ENCODE peak calls at places on chromosomes 12 and 14, in six cellular contexts. T is fibroblast of lung, B is neural progenitor cell, V is mammary epithelial cell, A is BJ, Q is fibroblast of the aortic adventitia. H is an unnamed sample.
A peak's percentile ranks its signal among the peaks of the same experiment; 100 is the strongest.

GRCh38 chr12:117606945-117607344 is 245.5 kb upstream of the NOS1 start:
- DNase-seq in T (no peak), A (no peak), V (no peak), Q (no peak), B (no peak), H (no peak)

GRCh38 chr14:34580381-34580780 is 40.9 kb upstream of the EAPP start:
- DNase-seq in Q (no peak), V (no peak), B (no peak), T (no peak), A (no peak), H (no peak)

GRCh38 chr14:103243764-103244737 is 90.0 kb upstream of the EIF5 start:
- DNase-seq in Q (peak; percentile 5), A (no peak), B (no peak), V (peak; percentile 54), T (peak; percentile 22), H (no peak)

GRCh38 chr14:55277972-55278740 is 6.9 kb downstream of the FBXO34 start:
- DNase-seq in Q (no peak), V (no peak), B (no peak), A (no peak), T (no peak), H (no peak)

GRCh38 chr14:32256606-32257005 is 53.5 kb upstream of the RNU6-8 start:
- DNase-seq in T (peak; percentile 5), V (no peak), Q (peak; percentile 44), B (no peak), A (peak; percentile 72), H (peak; percentile 46)

GRCh38 chr12:113043240-113043639 is 13.3 kb upstream of the DTX1 start:
- DNase-seq in B (no peak), Q (no peak), A (no peak), T (no peak), V (no peak), H (no peak)

GRCh38 chr14:50910495-50911420 is 33.5 kb downstream of the PYGL start:
- DNase-seq in V (no peak), B (no peak), A (no peak), T (no peak), Q (no peak), H (no peak)

GRCh38 chr12:22124987-22125386 is 79.0 kb downstream of the CMAS start:
- DNase-seq in A (no peak), T (no peak), B (no peak), V (no peak), Q (no peak), H (no peak)

GRCh38 chr14:38882533-38882932 is 220.5 kb downstream of the SEC23A start:
- DNase-seq in B (no peak), V (no peak), Q (no peak), A (no peak), T (peak; percentile 3), H (no peak)

GRCh38 chr14:52706286-52706685 is 714 bp upstream of the PSMC6 start:
- DNase-seq in B (no peak), V (no peak), T (peak; percentile 23), Q (no peak), A (no peak), H (no peak)

GRCh38 chr12:8157484-8158198 is 826 bp downstream of the ZNF705A start:
- DNase-seq in T (peak; percentile 4), Q (no peak), B (peak; percentile 4), A (no peak), V (no peak), H (no peak)

GRCh38 chr12:102095677-102096263 is 24.1 kb downstream of the NUP37 start:
- DNase-seq in V (peak; percentile 14), Q (peak; percentile 57), B (peak; percentile 5), T (peak; percentile 17), A (no peak), H (no peak)

GRCh38 chr12:57533108-57533507 is 10.5 kb downstream of the MBD6 start:
- DNase-seq in B (no peak), T (no peak), V (no peak), Q (no peak), A (no peak), H (no peak)

GRCh38 chr12:127516467-127516866 is 750.5 kb upstream of the TMEM132C start:
- DNase-seq in T (peak; percentile 63), A (no peak), B (no peak), Q (peak; percentile 43), V (no peak), H (no peak)

GRCh38 chr12:28172434-28173030 is 17.7 kb upstream of the CCDC91 start:
- DNase-seq in T (peak; percentile 58), A (no peak), Q (peak; percentile 81), B (peak; percentile 53), V (peak; percentile 63), H (peak; percentile 38)

GRCh38 chr12:1662761-1663439 is 28.0 kb upstream of the ADIPOR2 start:
- DNase-seq in A (no peak), V (no peak), B (peak; percentile 89), Q (no peak), T (peak; percentile 22), H (no peak)

GRCh38 chr12:1660304-1661187 is 30.3 kb upstream of the ADIPOR2 start:
- DNase-seq in B (no peak), T (no peak), Q (peak; percentile 37), V (peak; percentile 90), A (no peak), H (no peak)

GRCh38 chr12:1665366-1665765 is 25.5 kb upstream of the ADIPOR2 start:
- DNase-seq in V (no peak), T (no peak), B (no peak), Q (no peak), A (no peak), H (no peak)

GRCh38 chr12:1663440-1664132 is 27.3 kb upstream of the ADIPOR2 start:
- DNase-seq in B (no peak), V (no peak), T (no peak), Q (no peak), A (no peak), H (no peak)

DNA sequence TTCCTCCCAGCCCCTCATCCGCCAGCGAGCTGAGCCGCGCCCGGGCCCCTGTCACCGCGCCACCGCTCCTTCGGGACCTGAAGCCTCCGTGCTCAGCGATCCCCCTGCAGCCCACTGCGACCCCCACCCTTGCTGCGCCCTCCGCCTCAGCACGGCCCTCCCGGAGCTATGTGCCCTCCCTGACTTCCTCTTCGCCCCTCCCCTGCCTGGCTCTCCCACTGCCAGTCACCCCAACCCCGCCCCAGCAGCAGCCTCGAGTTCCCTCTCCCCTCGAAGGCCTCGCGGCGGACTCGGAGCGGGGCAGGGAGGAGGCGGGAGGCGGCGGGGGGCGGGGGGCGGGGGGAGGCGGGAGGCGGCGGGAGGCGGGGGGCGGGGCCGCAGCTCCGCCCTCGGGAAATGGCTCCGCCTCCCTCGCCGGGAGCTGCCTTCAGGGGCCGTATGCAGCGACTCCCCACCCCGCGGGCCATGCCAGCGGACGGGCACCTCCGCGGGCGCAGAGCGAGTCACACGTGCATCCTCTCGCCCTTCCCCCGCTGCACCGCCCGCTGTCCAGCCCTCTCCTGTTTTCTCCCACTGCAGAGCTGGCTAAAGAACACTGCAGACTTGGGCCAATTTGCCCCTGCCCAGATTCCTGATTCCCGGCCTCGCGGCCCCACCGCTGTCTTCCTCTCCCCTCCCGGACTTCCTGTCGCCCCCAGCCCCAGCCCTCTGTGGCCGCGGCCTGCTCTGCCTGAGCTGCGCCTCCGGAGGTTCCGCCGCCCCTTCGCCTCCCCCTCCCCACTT is 29.1 kb upstream of the ADIPOR2 start:
- DNase-seq in V (peak; percentile 80), Q (peak; percentile 56), A (peak; percentile 37), T (peak; percentile 79), B (peak; percentile 86), H (peak; percentile 76)
- TF ChIP-seq CTCF in V (no peak), Q (no peak), A (no peak), T (no peak), B (no peak), H (no peak)

GRCh38 chr14:89351958-89352404 is 65.1 kb downstream of the FOXN3 start:
- DNase-seq in T (no peak), V (no peak), B (no peak), A (no peak), Q (no peak), H (no peak)
- H3K4me3 ChIP-seq in T (peak overlapping the region; percentile 7), V (no peak overlapping the region), B (peak overlapping the region; percentile 5), A (no peak overlapping the region), Q (no peak overlapping the region), H (peak overlapping the region; percentile 22)

GRCh38 chr12:111174283-111175108 is 194.4 kb downstream of the PHETA1 start:
- DNase-seq in T (no peak), Q (no peak), A (no peak), B (peak; percentile 30), V (no peak), H (no peak)
- TF ChIP-seq CTCF in T (no peak), Q (peak; percentile 4), A (no peak), B (peak; percentile 39), V (peak; percentile 4), H (peak; percentile 57)

DNA sequence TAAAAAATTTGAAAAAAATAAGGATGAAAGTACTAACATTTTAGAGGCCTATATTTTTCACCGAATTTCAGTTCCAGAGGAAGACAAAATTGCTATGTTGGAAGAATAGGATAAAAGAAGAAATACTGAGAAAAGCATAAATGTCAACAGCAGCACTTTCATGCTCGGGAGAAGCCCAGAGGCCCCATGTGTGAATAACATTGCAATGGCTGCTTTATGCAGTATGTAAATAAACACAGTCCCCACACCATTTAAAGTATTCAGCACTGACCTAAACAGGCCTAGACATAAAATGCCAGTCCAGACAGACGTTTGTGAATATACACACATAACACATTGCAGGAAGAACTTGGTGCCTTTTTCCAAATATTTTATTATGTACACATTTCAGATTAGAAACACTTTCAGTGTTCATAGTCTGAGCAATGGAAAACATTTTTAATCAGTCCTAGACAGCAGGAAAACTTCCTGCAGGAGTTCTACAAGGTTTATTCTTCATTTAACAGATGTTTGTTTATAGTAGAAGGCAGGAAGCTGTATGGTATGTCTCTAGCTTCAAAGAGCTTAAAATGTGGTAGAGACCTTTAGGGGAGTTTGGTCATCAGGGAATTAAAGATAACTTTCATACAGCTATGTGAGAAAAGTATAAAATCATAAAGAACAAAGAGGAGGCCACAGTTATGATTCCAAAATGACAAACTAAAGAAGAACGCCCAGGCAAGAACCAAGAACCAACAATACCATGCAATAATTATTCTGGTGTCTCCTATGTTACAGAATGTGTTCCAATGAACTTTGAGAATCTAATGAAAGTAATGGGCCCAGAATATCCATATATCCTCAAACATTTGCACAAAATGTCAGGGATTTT is 30.5 kb upstream of the SLC38A2 start:
- DNase-seq in B (no peak), V (no peak), A (no peak), T (peak; percentile 68), Q (no peak), H (peak; percentile 65)
- H3K4me3 ChIP-seq in B (no peak overlapping the region), V (no peak overlapping the region), A (no peak overlapping the region), T (peak overlapping the region; percentile 2), Q (no peak overlapping the region), H (no peak overlapping the region)